ENCODE peak calls at places on chromosomes 16 and 17, in seven cellular contexts. One of them, this sample, is unnamed. For H3K9me3, the result is how much of the 10 kb centered on the place peaks cover.

GRCh38 chr16:80105160-80105559 is 435.6 kb upstream of the DYNLRB2 start:
- DNase-seq in lower lobe of right lung: no peak
- DNase-seq in PC-3: peak
- DNase-seq in small intestine: no peak
- DNase-seq in body of pancreas: no peak
- DNase-seq in IMR-90: no peak
- DNase-seq in CD4-positive, alpha-beta memory T cell: no peak
- DNase-seq in this sample: no peak

GRCh38 chr16:50311891-50312501 is 45.6 kb downstream of the ADCY7 start:
- DNase-seq in CD4-positive, alpha-beta memory T cell: no peak
- DNase-seq in lower lobe of right lung: peak
- DNase-seq in body of pancreas: no peak
- DNase-seq in IMR-90: no peak
- DNase-seq in PC-3: no peak
- DNase-seq in small intestine: no peak
- DNase-seq in this sample: no peak

GRCh38 chr16:89722392-89723278 is 1.3 kb downstream of the ZNF276 start:
- DNase-seq in IMR-90: peak
- DNase-seq in CD4-positive, alpha-beta memory T cell: peak
- DNase-seq in PC-3: peak
- DNase-seq in small intestine: peak
- DNase-seq in lower lobe of right lung: peak
- DNase-seq in body of pancreas: peak
- DNase-seq in this sample: peak

GRCh38 chr17:4938069-4938491 is 1.8 kb downstream of the SLC25A11 start:
- DNase-seq in body of pancreas: no peak
- DNase-seq in small intestine: no peak
- DNase-seq in CD4-positive, alpha-beta memory T cell: no peak
- DNase-seq in lower lobe of right lung: no peak
- DNase-seq in PC-3: no peak
- DNase-seq in IMR-90: no peak
- DNase-seq in this sample: no peak

GRCh38 chr16:24645739-24646645 is 83.5 kb upstream of the TNRC6A start:
- DNase-seq in IMR-90: peak
- DNase-seq in small intestine: no peak
- DNase-seq in CD4-positive, alpha-beta memory T cell: no peak
- DNase-seq in PC-3: peak
- DNase-seq in body of pancreas: no peak
- DNase-seq in lower lobe of right lung: no peak
- DNase-seq in this sample: no peak

GRCh38 chr16:50425044-50425443 is 56.3 kb upstream of the BRD7 start:
- DNase-seq in PC-3: no peak
- DNase-seq in lower lobe of right lung: no peak
- DNase-seq in small intestine: no peak
- DNase-seq in body of pancreas: no peak
- DNase-seq in CD4-positive, alpha-beta memory T cell: no peak
- DNase-seq in IMR-90: no peak
- DNase-seq in this sample: no peak

GRCh38 chr17:18987862-18988545 is 16.6 kb downstream of the FAM83G start:
- DNase-seq in PC-3: no peak
- DNase-seq in body of pancreas: no peak
- DNase-seq in small intestine: peak
- DNase-seq in CD4-positive, alpha-beta memory T cell: no peak
- DNase-seq in IMR-90: no peak
- DNase-seq in lower lobe of right lung: peak
- DNase-seq in this sample: no peak

GRCh38 chr17:37490638-37491614 is 1.2 kb downstream of the DUSP14 start:
- DNase-seq in lower lobe of right lung: no peak
- DNase-seq in IMR-90: peak
- DNase-seq in PC-3: peak
- DNase-seq in body of pancreas: no peak
- DNase-seq in small intestine: no peak
- DNase-seq in CD4-positive, alpha-beta memory T cell: no peak
- DNase-seq in this sample: no peak

GRCh38 chr16:89573826-89574680 is 1.5 kb upstream of the CPNE7 start:
- DNase-seq in body of pancreas: no peak
- DNase-seq in small intestine: no peak
- DNase-seq in IMR-90: no peak
- DNase-seq in PC-3: no peak
- DNase-seq in lower lobe of right lung: no peak
- DNase-seq in CD4-positive, alpha-beta memory T cell: no peak
- DNase-seq in this sample: no peak

GRCh38 chr17:52024296-52024870 is 134.1 kb downstream of the CA10 start:
- DNase-seq in body of pancreas: no peak
- DNase-seq in IMR-90: no peak
- DNase-seq in small intestine: no peak
- DNase-seq in CD4-positive, alpha-beta memory T cell: no peak
- DNase-seq in PC-3: no peak
- DNase-seq in lower lobe of right lung: no peak
- DNase-seq in this sample: no peak

GRCh38 chr17:78241277-78242023 is 10.0 kb downstream of the TMEM235 start:
- DNase-seq in IMR-90: peak
- DNase-seq in small intestine: peak
- DNase-seq in lower lobe of right lung: no peak
- DNase-seq in PC-3: peak
- DNase-seq in body of pancreas: no peak
- DNase-seq in CD4-positive, alpha-beta memory T cell: no peak
- DNase-seq in this sample: no peak

GRCh38 chr16:46973457-46974324 is at the start of gene DNAJA2:
- DNase-seq in lower lobe of right lung: peak
- DNase-seq in small intestine: peak
- DNase-seq in PC-3: peak
- DNase-seq in IMR-90: peak
- DNase-seq in CD4-positive, alpha-beta memory T cell: peak
- DNase-seq in body of pancreas: peak
- DNase-seq in this sample: peak

GRCh38 chr17:62723842-62724241 is 84.3 kb downstream of the MARCHF10 start:
- DNase-seq in lower lobe of right lung: no peak
- DNase-seq in body of pancreas: no peak
- DNase-seq in PC-3: no peak
- DNase-seq in IMR-90: peak
- DNase-seq in CD4-positive, alpha-beta memory T cell: no peak
- DNase-seq in small intestine: no peak
- DNase-seq in this sample: no peak

GRCh38 chr17:17001874-17002520 is 30.1 kb upstream of the TNFRSF13B start:
- DNase-seq in small intestine: peak
- DNase-seq in IMR-90: peak
- DNase-seq in body of pancreas: peak
- DNase-seq in lower lobe of right lung: peak
- DNase-seq in CD4-positive, alpha-beta memory T cell: peak
- DNase-seq in PC-3: peak
- DNase-seq in this sample: peak

GRCh38 chr16:68040506-68041288 is 17.6 kb downstream of the DUS2 start:
- DNase-seq in lower lobe of right lung: peak
- DNase-seq in IMR-90: peak
- DNase-seq in body of pancreas: peak
- DNase-seq in CD4-positive, alpha-beta memory T cell: peak
- DNase-seq in PC-3: peak
- DNase-seq in small intestine: peak
- DNase-seq in this sample: peak

GRCh38 chr16:69182730-69183416 is 4.1 kb upstream of the SNTB2 start:
- DNase-seq in IMR-90: no peak
- DNase-seq in PC-3: peak
- DNase-seq in body of pancreas: peak
- DNase-seq in CD4-positive, alpha-beta memory T cell: no peak
- DNase-seq in small intestine: no peak
- DNase-seq in lower lobe of right lung: no peak
- DNase-seq in this sample: no peak

GRCh38 chr17:34892864-34893263 is 68.4 kb downstream of the CCT6B start:
- DNase-seq in CD4-positive, alpha-beta memory T cell: peak
- DNase-seq in small intestine: peak
- DNase-seq in PC-3: peak
- DNase-seq in lower lobe of right lung: no peak
- DNase-seq in body of pancreas: no peak
- DNase-seq in IMR-90: no peak
- DNase-seq in this sample: no peak

GRCh38 chr16:85082553-85083050 is 29.7 kb downstream of the CIBAR2 start:
- DNase-seq in CD4-positive, alpha-beta memory T cell: no peak
- DNase-seq in body of pancreas: no peak
- DNase-seq in PC-3: no peak
- DNase-seq in small intestine: peak
- DNase-seq in lower lobe of right lung: no peak
- DNase-seq in IMR-90: no peak
- DNase-seq in this sample: no peak
- H3K4me3 ChIP-seq in CD4-positive, alpha-beta memory T cell: no peak
- H3K4me3 ChIP-seq in body of pancreas: no peak
- H3K4me3 ChIP-seq in PC-3: no peak
- H3K4me3 ChIP-seq in small intestine: no peak
- H3K4me3 ChIP-seq in lower lobe of right lung: no peak
- H3K4me3 ChIP-seq in IMR-90: no peak
- H3K4me3 ChIP-seq in this sample: no peak

GRCh38 chr16:3872216-3872895 is 8.2 kb downstream of the CREBBP start:
- DNase-seq in lower lobe of right lung: no peak
- DNase-seq in body of pancreas: no peak
- DNase-seq in small intestine: no peak
- DNase-seq in PC-3: no peak
- DNase-seq in CD4-positive, alpha-beta memory T cell: no peak
- DNase-seq in IMR-90: no peak
- DNase-seq in this sample: no peak

GRCh38 chr16:3866703-3867431 is 13.6 kb downstream of the CREBBP start:
- DNase-seq in CD4-positive, alpha-beta memory T cell: no peak
- DNase-seq in body of pancreas: no peak
- DNase-seq in lower lobe of right lung: no peak
- DNase-seq in PC-3: no peak
- DNase-seq in small intestine: no peak
- DNase-seq in IMR-90: no peak
- DNase-seq in this sample: no peak

GRCh38 chr16:3868556-3868955 is 12.0 kb downstream of the CREBBP start:
- DNase-seq in small intestine: no peak
- DNase-seq in body of pancreas: no peak
- DNase-seq in lower lobe of right lung: no peak
- DNase-seq in PC-3: no peak
- DNase-seq in IMR-90: no peak
- DNase-seq in CD4-positive, alpha-beta memory T cell: no peak
- DNase-seq in this sample: no peak

GRCh38 chr16:3865241-3865640 is 15.3 kb downstream of the CREBBP start:
- DNase-seq in IMR-90: no peak
- DNase-seq in lower lobe of right lung: no peak
- DNase-seq in CD4-positive, alpha-beta memory T cell: no peak
- DNase-seq in body of pancreas: no peak
- DNase-seq in PC-3: no peak
- DNase-seq in small intestine: no peak
- DNase-seq in this sample: no peak

DNA sequence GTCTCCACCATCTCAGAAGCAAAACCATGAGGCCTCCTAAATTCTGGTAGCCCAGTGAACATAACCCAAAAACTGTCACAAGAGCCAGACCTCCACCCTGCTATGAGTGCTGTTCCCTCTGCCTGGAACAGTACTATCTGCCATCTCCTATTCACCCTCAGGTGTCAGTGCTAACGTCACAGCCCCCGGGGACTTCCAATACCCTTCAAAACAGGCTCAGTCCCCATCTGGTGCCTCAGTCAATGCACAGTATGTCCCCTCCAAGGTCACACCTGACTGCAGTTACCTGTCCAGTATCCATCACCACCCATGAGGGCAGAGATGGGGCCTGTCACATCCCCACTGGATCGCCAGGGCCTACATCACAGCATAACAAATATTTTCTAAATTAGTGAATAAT is 11.5 kb downstream of the CREBBP start:
- DNase-seq in PC-3: no peak
- DNase-seq in IMR-90: no peak
- DNase-seq in CD4-positive, alpha-beta memory T cell: no peak
- DNase-seq in small intestine: no peak
- DNase-seq in lower lobe of right lung: no peak
- DNase-seq in body of pancreas: no peak
- DNase-seq in this sample: no peak
- H3K9me3 ChIP-seq in PC-3: under half
- H3K9me3 ChIP-seq in IMR-90: under half
- H3K9me3 ChIP-seq in CD4-positive, alpha-beta memory T cell: under half
- H3K9me3 ChIP-seq in small intestine: under half
- H3K9me3 ChIP-seq in lower lobe of right lung: under half
- H3K9me3 ChIP-seq in body of pancreas: under half
- H3K9me3 ChIP-seq in this sample: under half

DNA sequence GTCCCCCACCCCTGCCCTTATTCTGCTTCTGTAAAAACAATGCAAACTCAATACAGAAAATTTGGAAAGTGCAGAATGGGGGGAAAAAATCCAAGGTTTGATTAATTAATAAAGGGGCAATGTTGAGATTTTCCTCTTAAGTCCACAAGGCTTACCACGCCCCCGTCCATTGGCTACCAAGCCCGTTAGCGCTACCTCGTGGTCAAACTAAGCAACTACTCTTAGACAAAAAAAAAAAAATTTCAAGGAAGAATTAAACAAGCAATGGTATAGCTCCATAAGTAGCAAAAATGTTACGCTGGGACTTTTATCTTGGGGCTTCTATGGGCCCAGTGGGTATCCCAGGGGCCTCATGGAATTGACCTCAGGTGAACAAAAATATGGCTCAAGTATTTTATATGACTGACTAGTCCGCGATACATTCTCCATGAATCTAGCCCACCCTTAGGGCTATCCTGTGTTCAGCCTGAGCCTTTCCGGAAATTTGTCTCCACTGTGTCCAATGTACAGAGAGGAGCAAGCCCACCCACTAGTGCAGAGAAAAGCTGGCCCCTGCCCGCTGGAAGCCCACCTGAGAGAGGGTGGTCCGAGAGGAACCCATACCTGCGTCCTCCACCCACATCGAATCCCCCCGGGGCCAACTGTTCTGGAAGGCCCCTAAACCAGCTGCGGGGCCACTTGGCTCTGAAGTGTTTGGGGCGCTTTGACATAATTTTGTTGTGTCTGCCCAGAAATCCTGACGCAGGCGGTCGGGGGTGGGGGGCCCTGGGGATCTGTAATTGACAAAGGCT is 19.1 kb upstream of the TEX2 start:
- DNase-seq in small intestine: peak
- DNase-seq in body of pancreas: peak
- DNase-seq in PC-3: peak
- DNase-seq in lower lobe of right lung: peak
- DNase-seq in CD4-positive, alpha-beta memory T cell: peak
- DNase-seq in IMR-90: peak
- DNase-seq in this sample: peak
- H3K27ac ChIP-seq in small intestine: no peak
- H3K27ac ChIP-seq in body of pancreas: no peak
- H3K27ac ChIP-seq in PC-3: no peak
- H3K27ac ChIP-seq in lower lobe of right lung: no peak
- H3K27ac ChIP-seq in CD4-positive, alpha-beta memory T cell: no peak
- H3K27ac ChIP-seq in IMR-90: no peak
- H3K27ac ChIP-seq in this sample: no peak

GRCh38 chr17:71201639-71202038 is 919.2 kb upstream of the SOX9 start:
- DNase-seq in PC-3: no peak
- DNase-seq in lower lobe of right lung: no peak
- DNase-seq in small intestine: no peak
- DNase-seq in IMR-90: no peak
- DNase-seq in body of pancreas: no peak
- DNase-seq in CD4-positive, alpha-beta memory T cell: no peak
- DNase-seq in this sample: no peak

GRCh38 chr17:71200597-71200996 is 920.2 kb upstream of the SOX9 start:
- DNase-seq in CD4-positive, alpha-beta memory T cell: no peak
- DNase-seq in IMR-90: no peak
- DNase-seq in PC-3: no peak
- DNase-seq in body of pancreas: no peak
- DNase-seq in small intestine: no peak
- DNase-seq in lower lobe of right lung: no peak
- DNase-seq in this sample: no peak

GRCh38 chr17:71202449-71202848 is 918.4 kb upstream of the SOX9 start:
- DNase-seq in body of pancreas: no peak
- DNase-seq in small intestine: no peak
- DNase-seq in IMR-90: no peak
- DNase-seq in lower lobe of right lung: no peak
- DNase-seq in CD4-positive, alpha-beta memory T cell: no peak
- DNase-seq in PC-3: no peak
- DNase-seq in this sample: no peak

GRCh38 chr17:71208111-71208704 is 912.6 kb upstream of the SOX9 start:
- DNase-seq in body of pancreas: no peak
- DNase-seq in lower lobe of right lung: no peak
- DNase-seq in small intestine: no peak
- DNase-seq in IMR-90: peak
- DNase-seq in PC-3: peak
- DNase-seq in CD4-positive, alpha-beta memory T cell: no peak
- DNase-seq in this sample: no peak

GRCh38 chr17:71203953-71204352 is 916.9 kb upstream of the SOX9 start:
- DNase-seq in PC-3: peak
- DNase-seq in IMR-90: peak
- DNase-seq in small intestine: no peak
- DNase-seq in body of pancreas: no peak
- DNase-seq in CD4-positive, alpha-beta memory T cell: no peak
- DNase-seq in lower lobe of right lung: no peak
- DNase-seq in this sample: no peak
- H3K4me3 ChIP-seq in PC-3: no peak
- H3K4me3 ChIP-seq in IMR-90: no peak
- H3K4me3 ChIP-seq in small intestine: no peak
- H3K4me3 ChIP-seq in body of pancreas: no peak
- H3K4me3 ChIP-seq in CD4-positive, alpha-beta memory T cell: no peak
- H3K4me3 ChIP-seq in lower lobe of right lung: no peak
- H3K4me3 ChIP-seq in this sample: no peak